ENCODE peak calls at places on chromosomes 2 and 18, in four cellular contexts. T is IMR-90, W is sigmoid colon, J is Peyer's patch. Q is an unnamed sample. For H3K9me3, the result is how much of the 10 kb centered on the place peaks cover.

GRCh38 chr2:152320814-152321213 is 14.2 kb upstream of the FMNL2 start:
- DNase-seq in T (no peak), J (no peak), W (no peak), Q (no peak)

GRCh38 chr18:36638224-36638623 is 190.6 kb downstream of the TPGS2 start:
- DNase-seq in J (no peak), T (no peak), W (no peak), Q (no peak)

GRCh38 chr2:230956827-230957755 is 32.0 kb upstream of the GPR55 start:
- DNase-seq in J (peak), W (no peak), T (peak), Q (no peak)

GRCh38 chr2:241802421-241802749 is 6.6 kb upstream of the NEU4 start:
- DNase-seq in T (no peak), J (no peak), W (peak), Q (no peak)

GRCh38 chr18:24490545-24490944 is 30.1 kb downstream of the HRH4 start:
- DNase-seq in J (no peak), T (peak), W (no peak), Q (no peak)

GRCh38 chr2:2850891-2851290 is 519.8 kb upstream of the MYT1L start:
- DNase-seq in T (no peak), W (no peak), J (no peak), Q (no peak)

GRCh38 chr18:79915161-79916127 is 36.0 kb downstream of the SLC66A2 start:
- DNase-seq in J (no peak), W (no peak), T (no peak), Q (peak)

GRCh38 chr2:120066708-120067547 is 54.1 kb downstream of the EPB41L5 start:
- DNase-seq in W (no peak), J (no peak), T (peak), Q (no peak)

GRCh38 chr2:3377279-3377611 is 373 bp downstream of the EIPR1 start:
- DNase-seq in W (no peak), J (no peak), T (peak), Q (no peak)

GRCh38 chr2:210199186-210199765 is 26.0 kb downstream of the ACADL start:
- DNase-seq in J (no peak), T (peak), W (no peak), Q (no peak)

GRCh38 chr2:240213476-240214391 is 73.3 kb upstream of the OTOS start:
- DNase-seq in W (peak), T (no peak), J (peak), Q (no peak)

GRCh38 chr2:95312543-95313205 is 15.5 kb downstream of the KCNIP3 start:
- DNase-seq in T (no peak), W (no peak), J (no peak), Q (no peak)

GRCh38 chr2:866009-866680 is 84.5 kb upstream of the SNTG2 start:
- DNase-seq in T (no peak), W (no peak), J (no peak), Q (no peak)

GRCh38 chr2:133135035-133135654 is 433.1 kb downstream of the NCKAP5 start:
- DNase-seq in W (no peak), T (peak), J (no peak), Q (no peak)

GRCh38 chr2:160409480-160409879 is 84.1 kb downstream of the RBMS1 start:
- DNase-seq in J (no peak), W (no peak), T (no peak), Q (no peak)

GRCh38 chr2:64866797-64867196 is 122.4 kb upstream of the SLC1A4 start:
- DNase-seq in T (peak), W (no peak), J (peak), Q (no peak)

GRCh38 chr18:24875761-24876160 is 415.3 kb downstream of the HRH4 start:
- DNase-seq in T (no peak), J (no peak), W (no peak), Q (no peak)

GRCh38 chr2:200177971-200178911 is 128.3 kb upstream of the SPATS2L start:
- DNase-seq in J (no peak), W (no peak), T (peak), Q (no peak)

GRCh38 chr2:46097714-46098480 is 199.3 kb upstream of the EPAS1 start:
- DNase-seq in W (peak), T (peak), J (peak), Q (no peak)

GRCh38 chr2:30694286-30695055 is 112.8 kb downstream of the CAPN13 start:
- DNase-seq in W (peak), J (no peak), T (peak), Q (peak)

GRCh38 chr2:237453671-237454070 is 33.4 kb upstream of the MLPH start:
- DNase-seq in J (no peak), T (no peak), W (no peak), Q (no peak)

GRCh38 chr2:5132281-5132680 is 559.9 kb upstream of the SOX11 start:
- DNase-seq in W (no peak), J (no peak), T (no peak), Q (no peak)

GRCh38 chr2:52918551-52918950 is 849.1 kb upstream of the CHAC2 start:
- DNase-seq in W (no peak), J (no peak), T (peak), Q (no peak)

GRCh38 chr2:133986076-133986837 is 267.6 kb upstream of the MGAT5 start:
- DNase-seq in J (no peak), W (no peak), T (peak), Q (peak)

DNA sequence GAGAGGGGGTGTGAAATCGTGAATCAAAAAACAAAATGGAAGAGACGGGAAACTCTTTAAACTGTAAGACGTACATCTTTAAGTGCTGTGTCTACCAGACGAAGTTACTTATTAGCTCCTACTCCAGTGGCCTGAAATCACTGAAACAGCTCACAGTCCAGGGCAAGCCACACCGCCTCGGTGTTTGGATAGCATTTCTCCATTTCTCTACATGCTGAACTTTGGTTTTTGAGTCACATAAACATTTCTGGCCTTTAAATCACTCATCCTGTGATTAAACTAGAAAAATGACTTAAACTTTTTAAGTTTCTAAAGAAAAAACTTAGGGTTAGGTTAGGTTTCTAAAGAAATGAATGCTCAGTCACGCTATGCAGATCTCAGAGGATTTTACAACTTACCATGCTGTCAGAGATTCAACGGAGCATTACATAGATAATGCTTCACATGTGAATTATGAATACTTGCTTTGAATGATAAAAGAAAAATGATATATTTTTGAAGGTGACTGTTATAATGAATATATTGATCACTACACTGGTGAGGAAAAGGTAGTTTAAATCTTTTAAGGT is 138.4 kb downstream of the MBP start:
- DNase-seq in T (peak), W (no peak), J (no peak), Q (no peak)
- H3K9me3 ChIP-seq in T (under half), W (under half), J (under half), Q (under half)

GRCh38 chr2:24490674-24491625 is at the start of gene NCOA1:
- DNase-seq in T (peak), W (peak), J (peak), Q (peak)
- TF ChIP-seq POLR2A in T (peak), W (no peak), J (peak), Q (no peak)

GRCh38 chr18:4781873-4782272 is 326.8 kb upstream of the DLGAP1 start:
- DNase-seq in J (no peak), T (no peak), W (no peak), Q (no peak)
- H3K9me3 ChIP-seq in J (under half), T (under half), W (under half), Q (under half)

DNA sequence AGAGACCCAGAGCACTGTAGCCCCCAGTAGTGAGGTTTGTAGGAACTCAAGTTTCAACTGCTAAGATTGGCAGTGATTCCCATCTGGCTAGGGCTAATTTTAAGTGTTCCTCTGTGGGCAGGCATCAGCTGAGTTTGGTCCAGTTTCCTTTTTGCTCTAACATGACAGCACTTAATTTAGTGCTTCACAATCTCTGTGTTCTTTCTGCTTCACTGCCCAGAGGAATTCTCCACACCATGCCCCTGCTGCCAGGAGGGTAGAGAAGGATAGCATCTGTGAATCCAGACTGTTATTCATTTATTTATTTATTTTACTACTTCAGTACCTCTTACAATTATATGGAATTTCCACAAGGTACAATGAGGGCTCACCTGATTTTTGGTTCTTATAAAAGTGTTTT is 549.9 kb upstream of the FSIP2 start:
- DNase-seq in T (no peak), W (no peak), J (no peak), Q (no peak)
- TF ChIP-seq POLR2A in T (no peak), W (no peak), J (no peak), Q (no peak)

GRCh38 chr2:97870396-97870843 is 125.3 kb downstream of the TMEM131 start:
- DNase-seq in W (no peak), T (peak), J (peak), Q (no peak)
- H3K9me3 ChIP-seq in W (under half), T (under half), J (under half), Q (under half)

GRCh38 chr2:86783615-86784339 is 6.9 kb downstream of the CD8A start:
- DNase-seq in W (no peak), T (no peak), J (no peak), Q (no peak)

GRCh38 chr2:86788172-86788571 is 2.5 kb downstream of the CD8A start:
- DNase-seq in J (no peak), T (no peak), W (no peak), Q (no peak)

GRCh38 chr2:86785456-86785855 is 5.3 kb downstream of the CD8A start:
- DNase-seq in W (no peak), T (no peak), J (no peak), Q (no peak)

GRCh38 chr2:86787701-86788100 is 3.0 kb downstream of the CD8A start:
- DNase-seq in J (no peak), W (no peak), T (no peak), Q (no peak)

DNA sequence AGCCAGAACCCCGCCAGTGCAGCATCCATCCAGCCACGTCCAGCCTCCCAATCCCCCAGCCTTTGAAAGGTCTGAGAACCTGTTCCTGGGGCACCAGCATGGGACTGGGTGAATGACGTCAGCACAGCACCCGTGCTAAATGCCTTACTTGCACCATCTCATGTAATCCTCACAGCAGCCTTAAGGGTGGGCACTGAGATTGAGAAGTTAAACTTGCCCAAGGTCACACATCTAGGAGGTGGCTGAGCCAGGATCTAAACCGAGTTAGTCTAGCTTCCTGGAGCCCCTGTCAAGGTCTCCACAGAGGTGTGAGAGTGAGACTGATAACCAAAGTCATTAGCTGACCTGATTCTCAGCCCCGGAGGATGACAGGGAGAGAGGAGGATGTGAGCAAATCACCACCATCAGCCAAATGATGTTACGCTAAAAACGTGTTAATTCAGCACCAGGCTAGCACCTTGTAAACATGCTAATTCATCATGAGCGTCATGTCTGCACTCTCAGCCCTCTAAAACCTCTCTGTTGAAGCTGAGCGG is 4.6 kb downstream of the CD8A start:
- DNase-seq in W (no peak), T (no peak), J (no peak), Q (no peak)
- TF ChIP-seq POLR2A in W (no peak), T (no peak), J (no peak), Q (no peak)

GRCh38 chr2:31693882-31694281 is 113.1 kb upstream of the SRD5A2 start:
- DNase-seq in W (no peak), T (no peak), J (no peak), Q (no peak)

GRCh38 chr2:31694444-31694843 is 113.7 kb upstream of the SRD5A2 start:
- DNase-seq in J (no peak), W (no peak), T (peak), Q (no peak)

DNA sequence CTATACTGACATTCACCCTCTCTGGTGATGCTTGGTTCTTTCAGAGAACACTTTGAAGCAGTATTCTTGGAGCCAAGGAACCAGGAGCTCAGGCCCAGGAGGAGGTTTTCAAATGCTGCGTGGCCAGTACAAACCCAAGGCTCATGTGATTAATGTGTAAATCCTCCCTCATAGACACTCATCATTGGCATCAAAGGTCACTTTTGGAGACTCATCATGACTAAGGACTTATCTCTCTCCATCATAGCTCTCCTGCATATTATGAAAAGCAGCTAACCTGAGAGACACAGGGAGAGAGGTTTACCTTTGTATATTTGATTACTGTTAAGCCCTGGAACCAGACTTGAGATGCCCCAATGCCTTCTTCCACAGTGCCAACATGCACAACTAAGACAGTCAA is 115.3 kb upstream of the SRD5A2 start:
- DNase-seq in J (no peak), W (no peak), T (no peak), Q (no peak)
- H3K9me3 ChIP-seq in J (under half), W (under half), T (under half), Q (under half)

GRCh38 chr2:127421871-127422618 is 3.8 kb downstream of the PROC start:
- DNase-seq in J (peak), T (no peak), W (peak), Q (no peak)

GRCh38 chr2:127423880-127424279 is 5.7 kb downstream of the PROC start:
- DNase-seq in J (no peak), W (no peak), T (no peak), Q (no peak)

GRCh38 chr2:127421116-127421800 is 3.0 kb downstream of the PROC start:
- DNase-seq in W (peak), J (peak), T (no peak), Q (no peak)

GRCh38 chr2:127423476-127423840 is 5.2 kb downstream of the PROC start:
- DNase-seq in T (no peak), W (no peak), J (peak), Q (no peak)

DNA sequence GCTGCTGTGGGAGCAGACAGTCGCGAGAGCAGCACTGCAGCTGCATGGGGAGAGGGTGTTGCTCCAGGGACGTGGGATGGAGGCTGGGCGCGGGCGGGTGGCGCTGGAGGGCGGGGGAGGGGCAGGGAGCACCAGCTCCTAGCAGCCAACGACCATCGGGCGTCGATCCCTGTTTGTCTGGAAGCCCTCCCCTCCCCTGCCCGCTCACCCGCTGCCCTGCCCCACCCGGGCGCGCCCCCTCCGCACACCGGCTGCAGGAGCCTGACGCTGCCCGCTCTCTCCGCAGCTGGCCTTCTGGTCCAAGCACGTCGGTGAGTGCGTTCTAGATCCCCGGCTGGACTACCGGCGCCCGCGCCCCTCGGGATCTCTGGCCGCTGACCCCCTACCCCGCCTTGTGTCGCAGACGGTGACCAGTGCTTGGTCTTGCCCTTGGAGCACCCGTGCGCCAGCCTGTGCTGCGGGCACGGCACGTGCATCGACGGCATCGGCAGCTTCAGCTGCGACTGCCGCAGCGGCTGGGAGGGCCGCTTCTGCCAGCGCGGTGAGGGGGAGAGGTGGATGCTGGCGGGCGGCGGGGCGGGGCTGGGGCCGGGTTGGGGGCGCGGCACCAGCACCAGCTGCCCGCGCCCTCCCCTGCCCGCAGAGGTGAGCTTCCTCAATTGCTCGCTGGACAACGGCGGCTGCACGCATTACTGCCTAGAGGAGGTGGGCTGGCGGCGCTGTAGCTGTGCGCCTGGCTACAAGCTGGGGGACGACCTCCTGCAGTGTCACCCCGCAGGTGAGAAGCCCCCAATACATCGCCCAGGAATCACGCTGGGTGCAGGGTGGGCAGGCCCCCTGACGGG is 4.6 kb downstream of the PROC start:
- DNase-seq in T (no peak), W (peak), J (peak), Q (no peak)
- TF ChIP-seq POLR2A in T (no peak), W (no peak), J (no peak), Q (no peak)

GRCh38 chr18:71673498-71673897 is 870.6 kb downstream of the CBLN2 start:
- DNase-seq in J (no peak), T (no peak), W (no peak), Q (no peak)

GRCh38 chr18:71682591-71682990 is 861.6 kb downstream of the CBLN2 start:
- DNase-seq in W (no peak), T (no peak), J (no peak), Q (no peak)

GRCh38 chr18:71673954-71674353 is 870.2 kb downstream of the CBLN2 start:
- DNase-seq in T (no peak), J (no peak), W (no peak), Q (no peak)

DNA sequence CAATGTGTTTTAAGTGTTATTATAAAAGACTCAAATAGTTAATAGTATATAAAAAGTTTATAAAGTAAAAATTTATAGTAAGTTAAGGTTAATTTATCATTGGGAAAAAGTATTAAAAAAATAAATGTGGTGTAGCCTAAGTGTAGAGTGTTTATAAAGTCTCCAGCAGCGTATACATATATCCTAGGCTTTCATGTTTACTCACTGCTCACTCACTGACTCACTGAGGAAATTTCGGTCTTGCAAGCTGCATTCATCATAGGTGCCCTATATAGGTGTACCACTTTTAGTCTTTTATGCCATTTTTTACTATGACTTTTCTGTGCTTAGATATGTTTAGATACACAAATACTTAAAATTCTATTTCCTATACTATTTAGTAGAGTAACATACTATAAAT is 866.0 kb downstream of the CBLN2 start:
- DNase-seq in T (no peak), J (no peak), W (no peak), Q (no peak)
- H3K9me3 ChIP-seq in T (under half), J (under half), W (under half), Q (under half)